ENCODE peak calls at places on chromosomes 12 and 14, in four cellular contexts. L is GM12865, O is breast epithelium, E is activated B cell treated with CpG ODN at 0.5 μM for 24 hours. R is an unnamed sample.
A peak's percentile ranks its signal among the peaks of the same experiment; 100 is the strongest.

GRCh38 chr12:19575307-19576243 is 136.3 kb downstream of the AEBP2 start:
- DNase-seq in L (no peak), O (no peak), E (no peak), R (no peak)

GRCh38 chr12:169528-170360 is 44.2 kb downstream of the SLC6A12 start:
- DNase-seq in O (no peak), L (no peak), E (no peak), R (no peak)

GRCh38 chr14:61568572-61569011 is 126.7 kb upstream of the HIF1A start:
- DNase-seq in O (no peak), L (peak; percentile 80), E (peak; percentile 74), R (no peak)

GRCh38 chr14:64556526-64556925 is 6.8 kb downstream of the PPP1R36 start:
- DNase-seq in E (no peak), O (no peak), L (no peak), R (no peak)

GRCh38 chr12:6068226-6068625 is 56.2 kb downstream of the VWF start:
- DNase-seq in O (no peak), E (no peak), L (no peak), R (no peak)

GRCh38 chr12:63822352-63822751 is 22.1 kb upstream of the SRGAP1 start:
- DNase-seq in O (no peak), L (no peak), E (no peak), R (no peak)

GRCh38 chr12:92442782-92443181 is 260.0 kb upstream of the PLEKHG7 start:
- DNase-seq in O (no peak), L (no peak), E (no peak), R (no peak)

GRCh38 chr12:75491169-75491568 is 10.6 kb downstream of the GLIPR1 start:
- DNase-seq in O (no peak), E (no peak), L (no peak), R (no peak)

GRCh38 chr12:68893741-68894140 is 39.2 kb downstream of the CPM start:
- DNase-seq in E (no peak), L (no peak), O (no peak), R (no peak)

GRCh38 chr12:64105026-64105425 is 117.1 kb downstream of the KICS2 start:
- DNase-seq in L (no peak), O (no peak), E (no peak), R (no peak)

GRCh38 chr14:75141967-75142366 is 15.1 kb upstream of the NEK9 start:
- DNase-seq in O (no peak), L (peak; percentile 37), E (no peak), R (no peak)

GRCh38 chr12:38911611-38912010 is 6.2 kb upstream of the CPNE8 start:
- DNase-seq in O (no peak), L (no peak), E (no peak), R (no peak)

GRCh38 chr12:62787606-62788005 is 147.3 kb downstream of the PPM1H start:
- DNase-seq in L (no peak), O (no peak), E (no peak), R (no peak)

GRCh38 chr12:116262741-116263140 is 14.8 kb downstream of the MED13L start:
- DNase-seq in O (no peak), E (no peak), L (no peak), R (no peak)

GRCh38 chr12:67145692-67146091 is 123.5 kb upstream of the CAND1 start:
- DNase-seq in O (no peak), L (no peak), E (no peak), R (no peak)

GRCh38 chr12:57299514-57300016 is 48.6 kb upstream of the STAC3 start:
- DNase-seq in L (no peak), O (no peak), E (no peak), R (no peak)

GRCh38 chr14:59187802-59188460 is 536 bp upstream of the DAAM1 start:
- DNase-seq in L (peak; percentile 30), O (no peak), E (no peak), R (no peak)

GRCh38 chr14:104404922-104405321 is 174.6 kb upstream of the C14orf180 start:
- DNase-seq in O (no peak), L (no peak), E (no peak), R (peak; percentile 20)

GRCh38 chr14:76995279-76996035 is 33.1 kb downstream of the IRF2BPL start:
- DNase-seq in L (no peak), O (no peak), E (no peak), R (no peak)

GRCh38 chr14:75084513-75084912 is 15.1 kb downstream of the ZC2HC1C start:
- DNase-seq in L (no peak), E (no peak), O (no peak), R (no peak)

GRCh38 chr12:64080319-64081008 is 141.6 kb downstream of the KICS2 start:
- DNase-seq in O (no peak), L (no peak), E (no peak), R (no peak)

GRCh38 chr12:43760396-43760795 is 1.6 kb downstream of the IRAK4 start:
- DNase-seq in L (no peak), O (no peak), E (no peak), R (no peak)

GRCh38 chr12:130977759-130978127 is 24.0 kb downstream of the ADGRD1 start:
- DNase-seq in E (no peak), O (no peak), L (no peak), R (no peak)

GRCh38 chr14:105989746-105990302 is 463.4 kb downstream of the TMEM121 start:
- DNase-seq in L (no peak), E (no peak), O (no peak), R (no peak)

GRCh38 chr12:70849265-70849960 is 71.1 kb downstream of the PTPRR start:
- DNase-seq in E (no peak), L (peak; percentile 2), O (no peak), R (no peak)

GRCh38 chr14:71193663-71194062 is 286.4 kb downstream of the PCNX1 start:
- DNase-seq in E (no peak), L (no peak), O (no peak), R (no peak)

GRCh38 chr12:106170285-106170684 is 31.5 kb upstream of the NUAK1 start:
- DNase-seq in O (no peak), E (no peak), L (no peak), R (no peak)

GRCh38 chr12:96034631-96035282 is 630 bp downstream of the LTA4H start:
- DNase-seq in E (no peak), O (no peak), L (no peak), R (no peak)

GRCh38 chr12:113005759-113006158 is 27.4 kb downstream of the OAS2 start:
- DNase-seq in O (no peak), E (no peak), L (no peak), R (no peak)

GRCh38 chr14:21997300-21997699 is 323.7 kb upstream of the OR4E1 start:
- DNase-seq in L (peak; percentile 26), O (no peak), E (no peak), R (no peak)

GRCh38 chr12:67320614-67321305 is 51.6 kb downstream of the CAND1 start:
- DNase-seq in O (no peak), E (no peak), L (no peak), R (no peak)

GRCh38 chr12:69059465-69060457 is 126.8 kb upstream of the CPM start:
- DNase-seq in L (no peak), O (no peak), E (no peak), R (no peak)

GRCh38 chr12:14777271-14777670 is 26.0 kb downstream of the WBP11 start:
- DNase-seq in E (no peak), O (no peak), L (no peak), R (no peak)

GRCh38 chr14:69012251-69012953 is 33.3 kb upstream of the ACTN1 start:
- DNase-seq in O (no peak), L (no peak), E (no peak), R (no peak)

GRCh38 chr14:22887260-22887989 is 4.4 kb downstream of the REM2 start:
- DNase-seq in E (no peak), O (no peak), L (peak; percentile 96), R (no peak)

GRCh38 chr12:27552886-27553560 is 29.0 kb downstream of the PPFIBP1 start:
- DNase-seq in L (peak; percentile 31), O (no peak), E (no peak), R (no peak)

GRCh38 chr12:80622271-80622670 is 85.2 kb upstream of the MYF6 start:
- DNase-seq in O (no peak), E (no peak), L (peak; percentile 12), R (no peak)

GRCh38 chr14:52422650-52423356 is 108.7 kb downstream of the PTGER2 start:
- DNase-seq in E (no peak), L (no peak), O (no peak), R (no peak)

GRCh38 chr14:34629344-34629656 is 648 bp downstream of the SNX6 start:
- DNase-seq in L (no peak), E (no peak), O (no peak), R (no peak)
- TF ChIP-seq CTCF in L (no peak), E (no peak), O (no peak), R (no peak)

GRCh38 chr12:11650279-11650696 is 814 bp downstream of the ETV6 start:
- DNase-seq in L (no peak), E (no peak), O (no peak), R (no peak)

GRCh38 chr12:11651785-11652184 is 2.3 kb downstream of the ETV6 start:
- DNase-seq in L (peak; percentile 48), E (no peak), O (no peak), R (no peak)

GRCh38 chr12:11651377-11651776 is 1.9 kb downstream of the ETV6 start:
- DNase-seq in L (peak; percentile 29), E (no peak), O (no peak), R (no peak)

GRCh38 chr12:11649413-11650278 is at the start of gene ETV6:
- DNase-seq in O (no peak), L (peak; percentile 96), E (peak; percentile 72), R (no peak)

GRCh38 chr12:11650697-11651281 is 1.3 kb downstream of the ETV6 start:
- DNase-seq in E (no peak), L (peak; percentile 65), O (no peak), R (no peak)
- TF ChIP-seq CTCF in E (no peak), L (no peak), O (no peak), R (no peak)

GRCh38 chr14:65961004-65961403 is 525.2 kb upstream of the CCDC196 start:
- DNase-seq in E (peak; percentile 27), L (peak; percentile 65), O (no peak), R (no peak)
- TF ChIP-seq CTCF in E (no peak), L (peak; percentile 89), O (peak; percentile 28), R (no peak)

DNA sequence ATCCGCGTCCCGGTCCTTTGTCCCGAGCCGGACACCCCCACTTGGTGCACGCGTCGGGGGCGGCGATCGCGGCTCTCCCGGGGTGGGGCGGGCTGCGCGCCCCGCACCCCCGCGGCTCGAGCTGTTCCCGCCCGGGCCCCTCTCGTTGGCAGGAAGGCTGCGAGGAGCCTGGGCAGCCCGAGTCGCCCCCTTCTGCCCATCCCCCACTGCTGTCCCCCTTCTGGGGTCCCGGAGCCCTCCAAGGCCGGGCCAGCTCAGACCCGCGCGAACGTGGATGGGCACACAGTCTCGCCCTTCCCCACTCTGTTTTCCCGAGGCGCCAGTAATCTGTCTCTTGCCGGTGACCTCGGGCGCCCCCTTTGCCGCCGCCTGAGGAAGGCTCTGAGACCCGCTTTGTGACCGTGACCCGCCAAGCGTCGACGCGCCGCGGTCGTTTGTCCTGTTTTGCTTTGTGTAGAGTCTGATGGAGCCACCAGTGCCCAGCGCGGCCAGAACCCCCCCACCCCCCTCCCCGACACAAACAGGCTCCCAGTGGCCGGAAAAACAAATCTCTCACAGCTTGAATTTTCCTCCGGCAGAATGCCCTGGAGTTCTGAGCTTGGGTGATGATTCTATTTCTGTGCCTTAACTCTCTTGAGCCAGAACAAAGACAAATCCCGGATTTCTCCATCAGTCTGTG is 610 bp downstream of the C14orf132 start:
- DNase-seq in L (peak; percentile 8), O (no peak), E (no peak), R (no peak)
- TF ChIP-seq CTCF in L (no peak), O (no peak), E (no peak), R (no peak)

GRCh38 chr12:125443316-125443715 is 378.1 kb downstream of the AACS start:
- DNase-seq in L (no peak), O (no peak), E (no peak), R (no peak)
- TF ChIP-seq CTCF in L (no peak), O (no peak), E (no peak), R (no peak)

R was measured in omental fat pad.